ENCODE peak calls at places on chromosome 4, in six cellular contexts. N is T follicular helper cell, J is activated T-cell treated with anti-CD3 and anti-CD28 coated beads for 24 hours, X is AG04449, P is HL-60, U is EH. Z is an unnamed sample.

GRCh38 chr4:24927039-24927438 is 14.2 kb upstream of the CCDC149 start:
- DNase-seq in P (peak), J (no peak), U (no peak), X (no peak), N (no peak), Z (no peak)

GRCh38 chr4:182015893-182016292 is 227.3 kb upstream of the TENM3 start:
- DNase-seq in J (no peak), U (peak), P (no peak), X (no peak), N (no peak), Z (no peak)

GRCh38 chr4:13783800-13784411 is 156.4 kb upstream of the BOD1L1 start:
- DNase-seq in J (no peak), X (no peak), N (no peak), P (no peak), U (no peak), Z (no peak)

GRCh38 chr4:139278956-139279722 is 886 bp downstream of the MGARP start:
- DNase-seq in N (no peak), J (no peak), U (peak), P (no peak), X (no peak), Z (no peak)

GRCh38 chr4:75557696-75558095 is 1.8 kb downstream of the ODAPH start:
- DNase-seq in X (no peak), N (no peak), U (no peak), J (no peak), P (no peak), Z (no peak)

GRCh38 chr4:186669159-186669720 is 54.4 kb downstream of the FAT1 start:
- DNase-seq in U (peak), P (no peak), N (no peak), J (no peak), X (peak), Z (no peak)

GRCh38 chr4:2482693-2483092 is 13.8 kb downstream of the RNF4 start:
- DNase-seq in J (no peak), N (no peak), P (no peak), U (peak), X (no peak), Z (no peak)

GRCh38 chr4:145014365-145014764 is 83.6 kb downstream of the ANAPC10 start:
- DNase-seq in J (no peak), N (no peak), P (no peak), U (no peak), X (no peak), Z (no peak)

GRCh38 chr4:3813151-3813905 is 47.1 kb downstream of the ADRA2C start:
- DNase-seq in P (no peak), U (no peak), X (no peak), N (no peak), J (no peak), Z (no peak)

Z was measured in CMK.